ENCODE peak calls at places on chromosomes 16 and 17, in six cellular contexts. One of them, this sample, is unnamed.

GRCh38 chr17:34173221-34173620 is 81.9 kb upstream of the CCL2 start:
- DNase-seq in T-helper 17 cell: no peak
- DNase-seq in SK-N-SH: no peak
- DNase-seq in cardiac fibroblast: peak; percentile 35
- DNase-seq in myocyte: no peak
- DNase-seq in KG1: no peak
- DNase-seq in this sample: no peak

GRCh38 chr16:28321700-28322411 is 29.5 kb downstream of the SBK1 start:
- DNase-seq in KG1: no peak
- DNase-seq in cardiac fibroblast: peak; percentile 43
- DNase-seq in T-helper 17 cell: no peak
- DNase-seq in myocyte: peak; percentile 30
- DNase-seq in SK-N-SH: peak; percentile 80
- DNase-seq in this sample: peak; percentile 73

GRCh38 chr16:20911361-20911760 is 10.8 kb downstream of the LYRM1 start:
- DNase-seq in myocyte: no peak
- DNase-seq in KG1: no peak
- DNase-seq in SK-N-SH: no peak
- DNase-seq in T-helper 17 cell: no peak
- DNase-seq in cardiac fibroblast: peak; percentile 91
- DNase-seq in this sample: no peak

GRCh38 chr17:17919169-17920107 is 52.8 kb downstream of the TOM1L2 start:
- DNase-seq in T-helper 17 cell: peak; percentile 49
- DNase-seq in cardiac fibroblast: peak; percentile 81
- DNase-seq in KG1: peak; percentile 2
- DNase-seq in myocyte: peak; percentile 81
- DNase-seq in SK-N-SH: peak; percentile 85
- DNase-seq in this sample: peak; percentile 72

GRCh38 chr17:30477758-30478115 is 529 bp downstream of the GOSR1 start:
- DNase-seq in myocyte: no peak
- DNase-seq in cardiac fibroblast: no peak
- DNase-seq in T-helper 17 cell: peak; percentile 21
- DNase-seq in SK-N-SH: no peak
- DNase-seq in KG1: no peak
- DNase-seq in this sample: no peak

GRCh38 chr17:83151442-83152220 is 72.2 kb downstream of the METRNL start:
- DNase-seq in cardiac fibroblast: no peak
- DNase-seq in SK-N-SH: peak; percentile 37
- DNase-seq in T-helper 17 cell: no peak
- DNase-seq in KG1: no peak
- DNase-seq in myocyte: no peak
- DNase-seq in this sample: no peak

GRCh38 chr16:55542459-55543082 is 23.9 kb upstream of the CAPNS2 start:
- DNase-seq in cardiac fibroblast: peak; percentile 80
- DNase-seq in SK-N-SH: no peak
- DNase-seq in myocyte: peak; percentile 58
- DNase-seq in T-helper 17 cell: no peak
- DNase-seq in KG1: no peak
- DNase-seq in this sample: no peak

GRCh38 chr16:61289141-61289540 is 747.1 kb downstream of the CDH8 start:
- DNase-seq in T-helper 17 cell: no peak
- DNase-seq in myocyte: no peak
- DNase-seq in SK-N-SH: no peak
- DNase-seq in KG1: no peak
- DNase-seq in cardiac fibroblast: no peak
- DNase-seq in this sample: no peak

GRCh38 chr17:44363613-44364159 is at the start of gene FAM171A2:
- DNase-seq in SK-N-SH: peak; percentile 97
- DNase-seq in T-helper 17 cell: peak; percentile 65
- DNase-seq in cardiac fibroblast: peak; percentile 35
- DNase-seq in myocyte: peak; percentile 62
- DNase-seq in KG1: peak; percentile 58
- DNase-seq in this sample: peak; percentile 82

GRCh38 chr17:72118588-72119279 is 2.1 kb upstream of the SOX9 start:
- DNase-seq in SK-N-SH: peak; percentile 83
- DNase-seq in T-helper 17 cell: no peak
- DNase-seq in cardiac fibroblast: peak; percentile 81
- DNase-seq in myocyte: peak; percentile 85
- DNase-seq in KG1: no peak
- DNase-seq in this sample: no peak

GRCh38 chr17:78818932-78819331 is 21.7 kb downstream of the USP36 start:
- DNase-seq in T-helper 17 cell: peak; percentile 48
- DNase-seq in SK-N-SH: peak; percentile 51
- DNase-seq in KG1: peak; percentile 28
- DNase-seq in cardiac fibroblast: no peak
- DNase-seq in myocyte: no peak
- DNase-seq in this sample: no peak

GRCh38 chr17:71437176-71437575 is 683.6 kb upstream of the SOX9 start:
- DNase-seq in cardiac fibroblast: no peak
- DNase-seq in myocyte: no peak
- DNase-seq in SK-N-SH: no peak
- DNase-seq in T-helper 17 cell: no peak
- DNase-seq in KG1: no peak
- DNase-seq in this sample: no peak

GRCh38 chr17:9021985-9022552 is 759 bp downstream of the NTN1 start:
- DNase-seq in KG1: no peak
- DNase-seq in cardiac fibroblast: peak; percentile 12
- DNase-seq in T-helper 17 cell: no peak
- DNase-seq in SK-N-SH: peak; percentile 41
- DNase-seq in myocyte: no peak
- DNase-seq in this sample: peak; percentile 19

GRCh38 chr16:86252596-86252995 is 257.7 kb upstream of the FOXF1 start:
- DNase-seq in cardiac fibroblast: peak; percentile 40
- DNase-seq in myocyte: no peak
- DNase-seq in T-helper 17 cell: no peak
- DNase-seq in SK-N-SH: peak; percentile 31
- DNase-seq in KG1: no peak
- DNase-seq in this sample: peak; percentile 5

GRCh38 chr17:37239690-37240344 is 136.0 kb upstream of the C17orf78 start:
- DNase-seq in myocyte: peak; percentile 21
- DNase-seq in T-helper 17 cell: no peak
- DNase-seq in SK-N-SH: peak; percentile 33
- DNase-seq in cardiac fibroblast: peak; percentile 51
- DNase-seq in KG1: no peak
- DNase-seq in this sample: no peak

GRCh38 chr17:28279411-28279810 is 39.6 kb upstream of the TMEM97 start:
- DNase-seq in T-helper 17 cell: no peak
- DNase-seq in SK-N-SH: no peak
- DNase-seq in myocyte: peak; percentile 19
- DNase-seq in cardiac fibroblast: peak; percentile 58
- DNase-seq in KG1: no peak
- DNase-seq in this sample: no peak

GRCh38 chr16:85329999-85330693 is 217.9 kb upstream of the CIBAR2 start:
- DNase-seq in myocyte: no peak
- DNase-seq in KG1: no peak
- DNase-seq in T-helper 17 cell: no peak
- DNase-seq in SK-N-SH: peak; percentile 57
- DNase-seq in cardiac fibroblast: no peak
- DNase-seq in this sample: no peak

GRCh38 chr17:1946021-1946932 is 78.9 kb downstream of the RTN4RL1 start:
- DNase-seq in myocyte: no peak
- DNase-seq in SK-N-SH: no peak
- DNase-seq in KG1: no peak
- DNase-seq in T-helper 17 cell: no peak
- DNase-seq in cardiac fibroblast: no peak
- DNase-seq in this sample: no peak

GRCh38 chr16:20851601-20852000 is 45.3 kb downstream of the REXO5 start:
- DNase-seq in SK-N-SH: no peak
- DNase-seq in T-helper 17 cell: no peak
- DNase-seq in myocyte: peak; percentile 88
- DNase-seq in cardiac fibroblast: peak; percentile 98
- DNase-seq in KG1: no peak
- DNase-seq in this sample: no peak

GRCh38 chr16:81624718-81625543 is 154.2 kb upstream of the PLCG2 start:
- DNase-seq in SK-N-SH: no peak
- DNase-seq in T-helper 17 cell: no peak
- DNase-seq in KG1: no peak
- DNase-seq in cardiac fibroblast: peak; percentile 66
- DNase-seq in myocyte: peak; percentile 62
- DNase-seq in this sample: no peak

GRCh38 chr16:50548659-50549560 is 714 bp downstream of the NKD1 start:
- DNase-seq in T-helper 17 cell: peak; percentile 21
- DNase-seq in SK-N-SH: peak; percentile 74
- DNase-seq in KG1: no peak
- DNase-seq in myocyte: no peak
- DNase-seq in cardiac fibroblast: no peak
- DNase-seq in this sample: no peak

GRCh38 chr16:75648265-75649076 is 898 bp downstream of the TERF2IP start:
- DNase-seq in T-helper 17 cell: peak; percentile 78
- DNase-seq in SK-N-SH: peak; percentile 85
- DNase-seq in myocyte: peak; percentile 84
- DNase-seq in cardiac fibroblast: peak; percentile 78
- DNase-seq in KG1: peak; percentile 58
- DNase-seq in this sample: peak; percentile 86

GRCh38 chr17:40344321-40345160 is 20.0 kb downstream of the GJD3 start:
- DNase-seq in SK-N-SH: no peak
- DNase-seq in myocyte: no peak
- DNase-seq in KG1: no peak
- DNase-seq in cardiac fibroblast: no peak
- DNase-seq in T-helper 17 cell: no peak
- DNase-seq in this sample: no peak